ENCODE peak calls at places on chromosomes 4 and X, in four cellular contexts. S is K562, M is HCT116, P is HepG2. D is an unnamed sample.

GRCh38 chr4:8047837-8048678 is 108.4 kb upstream of the AFAP1 start:
- DNase-seq in M (no peak), P (no peak), S (no peak), D (no peak)

GRCh38 chrX:40402771-40403533 is 177.8 kb upstream of the ATP6AP2 start:
- DNase-seq in P (no peak), S (peak; percentile 30), M (no peak), D (no peak)

GRCh38 chr4:7144374-7145290 is 47.7 kb upstream of the SORCS2 start:
- DNase-seq in P (no peak), S (no peak), M (no peak), D (no peak)

GRCh38 chrX:17738002-17738713 is 865 bp downstream of the SCML1 start:
- DNase-seq in P (peak; percentile 56), M (no peak), S (no peak), D (no peak)

GRCh38 chrX:39850630-39851152 is 247.1 kb downstream of the BCOR start:
- DNase-seq in S (peak; percentile 90), M (no peak), P (no peak), D (no peak)

GRCh38 chrX:49844622-49845021 is 15.5 kb downstream of the PAGE4 start:
- DNase-seq in S (no peak), P (no peak), M (no peak), D (no peak)

GRCh38 chr4:37476691-37477090 is 209.5 kb downstream of the RELL1 start:
- DNase-seq in P (no peak), M (no peak), S (no peak), D (no peak)

GRCh38 chr4:63937961-63938360 is 471.3 kb downstream of the TECRL start:
- DNase-seq in S (no peak), P (no peak), M (no peak), D (no peak)

GRCh38 chr4:119337010-119337409 is 15.1 kb upstream of the FABP2 start:
- DNase-seq in P (no peak), M (no peak), S (no peak), D (no peak)

GRCh38 chr4:172709376-172709775 is 459.2 kb upstream of the GALNT7 start:
- DNase-seq in M (no peak), S (no peak), P (no peak), D (no peak)

GRCh38 chrX:147848009-147848408 is 63.7 kb upstream of the FMR1 start:
- DNase-seq in M (no peak), P (no peak), S (no peak), D (no peak)

GRCh38 chr4:122894802-122895201 is 27.6 kb downstream of the NUDT6 start:
- DNase-seq in M (no peak), S (no peak), P (no peak), D (no peak)
- H3K27ac ChIP-seq in M (no peak overlapping the region), S (no peak overlapping the region), P (no peak overlapping the region), D (peak overlapping the region; percentile 87)

GRCh38 chr4:2954358-2955185 is 8.6 kb downstream of the NOP14 start:
- DNase-seq in S (no peak), P (no peak), M (peak; percentile 13), D (no peak)
- TF ChIP-seq SIN3A in S (no peak), P (no peak), M (no peak), D (no peak)

DNA sequence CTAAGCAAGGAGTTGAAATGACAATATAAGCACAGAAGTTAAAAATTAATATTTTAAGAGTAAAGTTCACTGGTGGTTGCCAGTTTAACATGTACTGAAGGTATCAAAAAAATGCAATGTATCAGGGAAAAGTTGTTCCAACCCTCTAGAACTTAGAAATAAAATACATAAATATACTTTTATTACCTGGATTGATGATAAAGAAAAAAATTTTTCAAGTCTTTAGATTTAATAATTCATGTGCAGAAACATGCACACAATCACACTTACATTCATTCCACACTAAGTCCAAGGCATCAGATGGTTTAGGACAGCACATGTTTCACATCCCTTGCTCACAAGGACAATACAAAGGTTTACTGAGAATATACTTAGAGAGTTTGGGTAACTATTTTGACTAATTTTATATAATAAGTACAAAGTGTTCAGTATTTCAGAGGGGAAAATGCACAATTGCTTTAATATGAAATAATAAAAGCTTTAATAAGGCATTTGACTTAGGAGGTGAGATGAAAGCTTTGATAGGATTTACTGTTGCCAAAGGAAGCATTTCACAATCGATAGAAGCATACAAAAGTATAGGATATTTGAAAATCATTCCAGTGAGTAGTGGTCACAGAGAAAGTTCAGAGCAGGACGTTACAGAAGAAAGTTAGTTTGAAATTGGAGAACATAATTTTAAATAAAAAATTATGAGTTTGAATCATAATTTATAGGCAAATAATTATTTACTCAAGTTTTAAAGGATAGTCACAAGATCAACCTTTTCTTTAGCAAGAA is 392 bp upstream of the UGT2A3 start:
- DNase-seq in P (peak; percentile 39), M (no peak), S (no peak), D (no peak)
- H3K27ac ChIP-seq in P (peak overlapping the region; percentile 92), M (no peak overlapping the region), S (no peak overlapping the region), D (no peak overlapping the region)

GRCh38 chrX:78375894-78376293 is 48.5 kb upstream of the CYSLTR1 start:
- DNase-seq in M (no peak), P (no peak), S (no peak), D (no peak)
- TF ChIP-seq SIN3A in M (no peak), P (no peak), S (no peak), D (no peak)

DNA sequence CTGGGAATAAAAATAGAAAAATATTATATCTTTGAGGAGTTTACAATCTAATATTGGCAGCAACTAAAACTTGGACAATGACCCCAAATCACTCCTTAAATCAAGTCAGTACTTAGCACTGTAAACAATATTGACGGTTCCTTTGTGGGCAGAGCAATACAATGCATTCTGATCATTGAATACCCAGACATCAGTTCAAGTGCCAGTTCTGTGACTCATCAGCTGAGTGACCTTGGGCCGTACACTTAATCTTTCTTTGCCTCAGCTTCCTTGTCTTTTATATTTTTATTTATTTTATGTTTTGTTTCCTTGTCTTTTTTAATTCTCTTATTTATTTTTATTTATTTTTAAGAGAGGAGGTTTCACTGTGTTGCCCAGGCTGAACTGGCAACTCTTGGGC is 112.2 kb upstream of the ANXA3 start:
- DNase-seq in S (no peak), P (no peak), M (no peak), D (no peak)
- H3K27ac ChIP-seq in S (no peak overlapping the region), P (no peak overlapping the region), M (no peak overlapping the region), D (no peak overlapping the region)

GRCh38 chr4:185307136-185307950 is 88.4 kb downstream of the LRP2BP start:
- DNase-seq in S (no peak), M (no peak), P (no peak), D (no peak)

GRCh38 chr4:185309770-185310169 is 86.0 kb downstream of the LRP2BP start:
- DNase-seq in P (no peak), M (no peak), S (no peak), D (no peak)

GRCh38 chr4:185304944-185305690 is 90.6 kb downstream of the LRP2BP start:
- DNase-seq in S (no peak), M (no peak), P (peak; percentile 30), D (no peak)

GRCh38 chr4:185304541-185304940 is 91.2 kb downstream of the LRP2BP start:
- DNase-seq in M (no peak), P (no peak), S (no peak), D (no peak)

GRCh38 chr4:185305979-185306442 is 89.7 kb downstream of the LRP2BP start:
- DNase-seq in P (no peak), S (no peak), M (peak; percentile 83), D (peak; percentile 85)
- TF ChIP-seq SIN3A in P (no peak), S (no peak), M (no peak), D (no peak)

GRCh38 chr4:138911903-138912713 is 103.5 kb upstream of the NOCT start:
- DNase-seq in S (no peak), P (no peak), M (no peak), D (no peak)
- H3K27ac ChIP-seq in S (no peak overlapping the region), P (no peak overlapping the region), M (no peak overlapping the region), D (no peak overlapping the region)

GRCh38 chr4:163681208-163681821 is 186.8 kb downstream of the TMA16 start:
- DNase-seq in M (peak; percentile 38), P (peak; percentile 35), S (peak; percentile 26), D (no peak)
- TF ChIP-seq SIN3A in M (no peak), P (no peak), S (no peak), D (no peak)

DNA sequence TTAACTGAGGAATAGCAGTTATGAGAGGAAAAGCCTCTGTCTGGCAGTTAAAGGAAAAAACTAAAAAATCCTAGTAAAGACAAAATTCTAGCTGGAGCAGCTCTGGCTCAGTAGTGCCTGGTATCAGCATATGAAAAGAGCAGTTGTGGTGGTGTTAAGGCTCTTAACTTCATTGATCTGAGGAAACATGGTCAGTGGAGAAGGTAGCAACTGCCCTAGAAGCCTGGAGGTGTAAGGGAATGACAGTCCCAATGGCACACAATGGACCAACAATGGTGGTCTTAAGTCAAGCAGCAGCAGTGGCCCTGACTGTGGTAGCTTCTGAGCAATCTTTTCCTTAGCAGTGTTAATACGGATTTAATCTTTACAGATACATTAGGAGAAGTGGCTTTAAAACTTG is 189.6 kb upstream of the POF1B start:
- DNase-seq in P (no peak), M (no peak), S (no peak), D (no peak)
- H3K27ac ChIP-seq in P (no peak overlapping the region), M (no peak overlapping the region), S (no peak overlapping the region), D (no peak overlapping the region)

GRCh38 chr4:128220286-128221235 is 67.1 kb downstream of the PGRMC2 start:
- DNase-seq in P (peak; percentile 11), S (peak; percentile 15), M (peak; percentile 36), D (no peak)
- TF ChIP-seq SIN3A in P (no peak), S (no peak), M (no peak), D (no peak)